ENCODE peak calls at places on chromosomes 7 and 10, in six cellular contexts. One of them, this sample, is unnamed.
A peak's percentile ranks its signal among the peaks of the same experiment; 100 is the strongest.

GRCh38 chr10:126022841-126023240 is 126.5 kb downstream of the FANK1 start:
- DNase-seq in LoVo: no peak
- DNase-seq in left colon: no peak
- DNase-seq in activated CD8-positive, alpha-beta memory T cell treated with anti-CD3 and anti-CD28 coated beads for 1 hour: no peak
- DNase-seq in GM12891: no peak
- DNase-seq in Calu3: no peak
- DNase-seq in this sample: no peak

GRCh38 chr10:103021897-103022286 is 103.8 kb downstream of the CNNM2 start:
- DNase-seq in left colon: no peak
- DNase-seq in Calu3: no peak
- DNase-seq in GM12891: no peak
- DNase-seq in LoVo: no peak
- DNase-seq in activated CD8-positive, alpha-beta memory T cell treated with anti-CD3 and anti-CD28 coated beads for 1 hour: no peak
- DNase-seq in this sample: no peak

GRCh38 chr10:118963963-118964362 is 65.6 kb upstream of the NANOS1 start:
- DNase-seq in Calu3: no peak
- DNase-seq in GM12891: no peak
- DNase-seq in left colon: no peak
- DNase-seq in LoVo: no peak
- DNase-seq in activated CD8-positive, alpha-beta memory T cell treated with anti-CD3 and anti-CD28 coated beads for 1 hour: no peak
- DNase-seq in this sample: no peak

GRCh38 chr7:106736508-106737201 is 75.7 kb upstream of the CCDC71L start:
- DNase-seq in activated CD8-positive, alpha-beta memory T cell treated with anti-CD3 and anti-CD28 coated beads for 1 hour: no peak
- DNase-seq in LoVo: peak; percentile 64
- DNase-seq in left colon: no peak
- DNase-seq in GM12891: peak; percentile 18
- DNase-seq in Calu3: peak; percentile 62
- DNase-seq in this sample: peak; percentile 24

GRCh38 chr10:60073781-60074656 is 167.7 kb upstream of the CCDC6 start:
- DNase-seq in Calu3: no peak
- DNase-seq in activated CD8-positive, alpha-beta memory T cell treated with anti-CD3 and anti-CD28 coated beads for 1 hour: no peak
- DNase-seq in GM12891: no peak
- DNase-seq in left colon: no peak
- DNase-seq in LoVo: no peak
- DNase-seq in this sample: no peak

GRCh38 chr7:80711521-80711920 is 73.1 kb downstream of the CD36 start:
- DNase-seq in GM12891: no peak
- DNase-seq in activated CD8-positive, alpha-beta memory T cell treated with anti-CD3 and anti-CD28 coated beads for 1 hour: no peak
- DNase-seq in LoVo: no peak
- DNase-seq in left colon: no peak
- DNase-seq in Calu3: no peak
- DNase-seq in this sample: no peak

GRCh38 chr7:36598056-36598675 is 126.1 kb downstream of the AOAH start:
- DNase-seq in GM12891: no peak
- DNase-seq in left colon: no peak
- DNase-seq in activated CD8-positive, alpha-beta memory T cell treated with anti-CD3 and anti-CD28 coated beads for 1 hour: no peak
- DNase-seq in Calu3: no peak
- DNase-seq in LoVo: no peak
- DNase-seq in this sample: no peak

GRCh38 chr10:13594641-13595040 is 7.9 kb downstream of the PRPF18 start:
- DNase-seq in GM12891: no peak
- DNase-seq in left colon: no peak
- DNase-seq in LoVo: no peak
- DNase-seq in activated CD8-positive, alpha-beta memory T cell treated with anti-CD3 and anti-CD28 coated beads for 1 hour: no peak
- DNase-seq in Calu3: no peak
- DNase-seq in this sample: no peak

GRCh38 chr7:26474596-26474995 is 182.9 kb downstream of the SNX10 start:
- DNase-seq in activated CD8-positive, alpha-beta memory T cell treated with anti-CD3 and anti-CD28 coated beads for 1 hour: no peak
- DNase-seq in Calu3: no peak
- DNase-seq in GM12891: no peak
- DNase-seq in LoVo: no peak
- DNase-seq in left colon: no peak
- DNase-seq in this sample: no peak

GRCh38 chr10:103451871-103452713 is at the start of gene CALHM2:
- DNase-seq in GM12891: peak; percentile 89
- DNase-seq in LoVo: no peak
- DNase-seq in activated CD8-positive, alpha-beta memory T cell treated with anti-CD3 and anti-CD28 coated beads for 1 hour: no peak
- DNase-seq in Calu3: peak; percentile 47
- DNase-seq in left colon: peak; percentile 45
- DNase-seq in this sample: peak; percentile 87

This sample was measured in SJCRH30.